ENCODE peak calls at places on chromosomes 3 and 15, in six cellular contexts. R is type B pancreatic cell, W is bronchial epithelial cell, H is BJ, N is GM12865, S is HFF-Myc. B is an unnamed sample.

GRCh38 chr15:39969871-39970270 is 36.0 kb downstream of the EIF2AK4 start:
- DNase-seq in R (no peak), W (peak; percentile 92), H (no peak), N (no peak), S (no peak), B (no peak)

GRCh38 chr3:71998995-71999673 is 214.2 kb upstream of the PROK2 start:
- DNase-seq in R (no peak), W (peak; percentile 40), H (peak; percentile 94), N (no peak), S (no peak), B (peak; percentile 14)

GRCh38 chr15:69987492-69988482 is 109.9 kb downstream of the TLE3 start:
- DNase-seq in R (no peak), W (no peak), H (no peak), N (no peak), S (no peak), B (no peak)

GRCh38 chr3:133049491-133049890 is 11.3 kb downstream of the TMEM108 start:
- DNase-seq in R (no peak), W (no peak), H (no peak), N (no peak), S (no peak), B (no peak)

GRCh38 chr3:1131156-1131555 is 38.3 kb downstream of the CNTN6 start:
- DNase-seq in R (no peak), W (no peak), H (no peak), N (no peak), S (no peak), B (no peak)

GRCh38 chr3:62529230-62529629 is 155.9 kb upstream of the FEZF2 start:
- DNase-seq in R (peak; percentile 71), W (peak; percentile 48), H (no peak), N (peak; percentile 6), S (peak; percentile 5), B (no peak)

GRCh38 chr3:11413071-11413470 is 140.9 kb downstream of the ATG7 start:
- DNase-seq in R (no peak), W (no peak), H (no peak), N (no peak), S (no peak), B (no peak)

GRCh38 chr3:16849240-16849639 is 35.5 kb upstream of the PLCL2 start:
- DNase-seq in R (no peak), W (peak; percentile 50), H (no peak), N (peak; percentile 83), S (no peak), B (peak; percentile 36)

GRCh38 chr3:73259841-73260240 is 198.4 kb downstream of the EBLN2 start:
- DNase-seq in R (no peak), W (no peak), H (no peak), N (no peak), S (no peak), B (no peak)

GRCh38 chr3:47283193-47283537 is 421 bp downstream of the KLHL18 start:
- DNase-seq in R (no peak), W (no peak), H (no peak), N (peak; percentile 45), S (no peak), B (no peak)

GRCh38 chr15:57333487-57333886 is 42.8 kb upstream of the CGNL1 start:
- DNase-seq in R (no peak), W (peak; percentile 37), H (no peak), N (no peak), S (no peak), B (no peak)

GRCh38 chr15:89199734-89200133 is 21.6 kb downstream of the RLBP1 start:
- DNase-seq in R (no peak), W (no peak), H (no peak), N (no peak), S (no peak), B (no peak)

GRCh38 chr15:68637755-68638405 is 59.1 kb downstream of the CORO2B start:
- DNase-seq in R (no peak), W (no peak), H (no peak), N (no peak), S (peak; percentile 30), B (peak; percentile 81)

GRCh38 chr15:30954674-30955073 is 36.8 kb downstream of the MTMR10 start:
- DNase-seq in R (no peak), W (peak; percentile 20), H (no peak), N (no peak), S (no peak), B (no peak)

GRCh38 chr3:12425850-12426579 is 58.3 kb upstream of the TSEN2 start:
- DNase-seq in R (no peak), W (no peak), H (no peak), N (no peak), S (no peak), B (no peak)

GRCh38 chr3:162538906-162539305 is 1042.3 kb downstream of the OTOL1 start:
- DNase-seq in R (no peak), W (no peak), H (no peak), N (no peak), S (peak; percentile 4), B (no peak)

GRCh38 chr15:25736451-25736850 is 126.7 kb downstream of the ATP10A start:
- DNase-seq in R (no peak), W (no peak), H (no peak), N (no peak), S (no peak), B (no peak)

GRCh38 chr3:176568189-176568588 is 629.1 kb downstream of the TBL1XR1 start:
- DNase-seq in R (no peak), W (no peak), H (no peak), N (no peak), S (no peak), B (no peak)

GRCh38 chr15:57692709-57693108 is 13.8 kb upstream of the POLR2M start:
- DNase-seq in R (no peak), W (no peak), H (no peak), N (no peak), S (no peak), B (no peak)

GRCh38 chr3:125079675-125080045 is 23.9 kb upstream of the HEG1 start:
- DNase-seq in R (no peak), W (peak; percentile 73), H (no peak), N (no peak), S (no peak), B (no peak)

GRCh38 chr3:99242271-99242670 is 340.8 kb upstream of the DCBLD2 start:
- DNase-seq in R (no peak), W (peak; percentile 29), H (peak; percentile 75), N (no peak), S (no peak), B (no peak)

GRCh38 chr15:32833323-32833944 is 115.6 kb downstream of the GREM1 start:
- DNase-seq in R (no peak), W (peak; percentile 73), H (no peak), N (peak; percentile 8), S (no peak), B (no peak)

GRCh38 chr3:13277860-13278531 is 142.1 kb downstream of the NUP210 start:
- DNase-seq in R (no peak), W (peak; percentile 31), H (no peak), N (no peak), S (no peak), B (no peak)

GRCh38 chr3:87001699-87002098 is 10.8 kb upstream of the VGLL3 start:
- DNase-seq in R (no peak), W (no peak), H (no peak), N (no peak), S (no peak), B (no peak)

GRCh38 chr3:42772670-42773408 is at the start of gene CCDC13:
- DNase-seq in R (peak; percentile 88), W (peak; percentile 61), H (peak; percentile 41), N (peak; percentile 96), S (peak; percentile 66), B (no peak)

GRCh38 chr3:100329800-100330489 is 4.6 kb upstream of the NIT2 start:
- DNase-seq in R (no peak), W (no peak), H (no peak), N (no peak), S (no peak), B (no peak)

GRCh38 chr3:48660800-48661400 is 1.8 kb downstream of the CELSR3 start:
- DNase-seq in R (no peak), W (no peak), H (no peak), N (no peak), S (no peak), B (no peak)

DNA sequence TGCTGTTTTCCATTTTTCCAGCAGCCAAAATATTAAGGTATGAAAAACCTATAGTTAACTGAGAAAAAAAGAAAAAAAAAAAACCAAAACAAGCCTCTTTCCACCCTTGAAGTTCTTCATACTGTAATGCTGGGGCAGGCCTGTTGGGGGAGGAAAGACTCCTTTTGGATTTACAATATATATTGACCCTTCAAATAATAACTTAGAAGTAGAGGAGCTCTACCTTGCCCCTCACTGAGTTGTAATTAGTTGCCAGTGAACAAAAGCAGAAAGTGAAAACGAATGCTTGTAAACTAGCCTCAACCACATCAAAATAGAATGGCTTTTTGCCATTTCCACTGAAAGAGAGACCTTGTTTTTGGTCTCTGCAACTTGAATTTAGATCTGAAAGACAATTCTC is 326.6 kb downstream of the NR2F2 start:
- DNase-seq in R (no peak), W (no peak), H (no peak), N (no peak), S (no peak), B (no peak)
- TF ChIP-seq CTCF in R (no peak), W (no peak), H (no peak), N (no peak), S (no peak), B (no peak)

GRCh38 chr3:69389520-69390248 is 3.8 kb upstream of the FRMD4B start:
- DNase-seq in R (no peak), W (peak; percentile 65), H (no peak), N (no peak), S (no peak), B (no peak)
- TF ChIP-seq CTCF in R (no peak), W (no peak), H (no peak), N (no peak), S (no peak), B (no peak)

GRCh38 chr3:31695280-31696008 is 162.7 kb downstream of the STT3B start:
- DNase-seq in R (no peak), W (no peak), H (no peak), N (peak; percentile 51), S (no peak), B (no peak)

GRCh38 chr3:31696815-31697548 is 164.3 kb downstream of the STT3B start:
- DNase-seq in R (no peak), W (no peak), H (no peak), N (no peak), S (no peak), B (no peak)

GRCh38 chr3:31701286-31701685 is 168.6 kb downstream of the STT3B start:
- DNase-seq in R (no peak), W (no peak), H (no peak), N (no peak), S (no peak), B (no peak)

GRCh38 chr3:31696009-31696297 is 163.2 kb downstream of the STT3B start:
- DNase-seq in R (no peak), W (no peak), H (no peak), N (no peak), S (no peak), B (no peak)

GRCh38 chr3:31699309-31699953 is 166.7 kb downstream of the STT3B start:
- DNase-seq in R (no peak), W (peak; percentile 73), H (no peak), N (peak; percentile 15), S (no peak), B (no peak)
- TF ChIP-seq CTCF in R (no peak), W (no peak), H (no peak), N (no peak), S (no peak), B (no peak)

DNA sequence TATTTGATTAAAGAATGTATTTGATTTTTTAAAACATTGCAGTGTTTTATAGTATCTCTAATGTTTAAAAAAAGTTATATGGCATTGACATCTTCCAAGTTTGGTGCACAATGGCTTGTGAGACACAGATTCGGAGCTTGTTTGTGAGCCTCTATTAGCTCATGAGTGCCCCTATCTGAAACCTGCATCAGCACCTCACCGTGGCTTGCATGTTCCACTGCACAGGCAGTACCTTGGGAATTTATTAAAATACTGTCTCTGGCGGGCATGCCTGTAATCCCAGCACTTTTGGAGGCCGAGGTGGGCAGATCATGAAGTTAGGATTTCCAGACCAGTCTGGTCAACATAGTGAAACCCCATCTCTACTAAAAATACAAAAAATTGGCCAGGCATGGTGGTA is 6.8 kb upstream of the RTP2 start:
- DNase-seq in R (no peak), W (no peak), H (no peak), N (no peak), S (no peak), B (no peak)
- TF ChIP-seq CTCF in R (peak; percentile 35), W (no peak), H (peak; percentile 9), N (no peak), S (peak; percentile 4), B (no peak)

B was measured in AG09319.